ENCODE peak calls at places on chromosomes 2 and 18, in five cellular contexts. N is upper lobe of right lung, Z is mucosa of descending colon, J is IMR-90, Y is RWPE2. U is an unnamed sample. For H3K4me1, the result is how much of the 10 kb centered on the place peaks cover.

GRCh38 chr2:191169456-191170300 is 18.9 kb upstream of the STAT4 start:
- ATAC-seq in N (no peak), J (no peak), Y (peak), Z (peak), U (no peak)

GRCh38 chr2:200850512-200851256 is 13.8 kb downstream of the CLK1 start:
- ATAC-seq in Z (no peak), J (no peak), N (no peak), Y (no peak), U (no peak)

GRCh38 chr2:190722825-190723224 is 73.9 kb downstream of the NAB1 start:
- ATAC-seq in J (no peak), Z (no peak), N (no peak), Y (peak), U (no peak)

GRCh38 chr2:68769586-68770270 is 35.1 kb downstream of the ARHGAP25 start:
- ATAC-seq in Z (no peak), Y (no peak), J (no peak), N (no peak), U (no peak)

GRCh38 chr18:21056545-21056944 is 55.1 kb downstream of the ROCK1 start:
- ATAC-seq in N (no peak), J (no peak), Y (no peak), Z (no peak), U (no peak)

GRCh38 chr18:30828700-30829099 is 213.8 kb downstream of the DSC3 start:
- ATAC-seq in N (no peak), Y (peak), J (no peak), Z (no peak), U (no peak)

GRCh38 chr2:17821080-17821479 is 4.8 kb downstream of the MSGN1 start:
- ATAC-seq in N (no peak), Y (no peak), J (no peak), Z (no peak), U (no peak)

GRCh38 chr2:174013310-174013751 is 48.2 kb upstream of the SP3 start:
- ATAC-seq in Z (peak), J (peak), N (peak), Y (no peak), U (peak)

GRCh38 chr18:23629444-23629946 is 33.2 kb downstream of the ANKRD29 start:
- ATAC-seq in Z (peak), N (peak), Y (no peak), J (no peak), U (no peak)

GRCh38 chr2:26067980-26068507 is 34.2 kb downstream of the RAB10 start:
- ATAC-seq in J (no peak), N (no peak), Z (no peak), Y (no peak), U (no peak)

GRCh38 chr2:105607920-105608504 is 136.7 kb upstream of the NCK2 start:
- ATAC-seq in J (no peak), N (no peak), Y (no peak), Z (no peak), U (no peak)

GRCh38 chr2:233365861-233366520 is 11.7 kb downstream of the DGKD start:
- ATAC-seq in J (no peak), Y (no peak), N (no peak), Z (no peak), U (no peak)

GRCh38 chr2:143140864-143141637 is 11.8 kb downstream of the ARHGAP15 start:
- ATAC-seq in Y (no peak), Z (peak), J (no peak), N (peak), U (no peak)

GRCh38 chr18:75167759-75168211 is 41.2 kb downstream of the PTGR3 start:
- ATAC-seq in J (peak), Y (peak), Z (no peak), N (peak), U (peak)

GRCh38 chr18:22171263-22171838 is 2.0 kb downstream of the GATA6 start:
- ATAC-seq in N (no peak), Z (no peak), J (no peak), Y (no peak), U (no peak)

GRCh38 chr2:71254078-71254477 is 27.2 kb upstream of the PAIP2B start:
- ATAC-seq in Z (no peak), Y (no peak), J (no peak), N (no peak), U (no peak)

GRCh38 chr18:657311-657997 is at the start of gene TYMS:
- ATAC-seq in Z (peak), N (peak), J (peak), Y (peak), U (peak)
- H3K4me3 ChIP-seq in Z (peak), N (peak), J (peak), Y (peak), U (peak)

GRCh38 chr2:39435974-39436591 is 1.0 kb downstream of the MAP4K3 start:
- ATAC-seq in Y (no peak), J (peak), Z (no peak), N (no peak), U (peak)
- TF ChIP-seq CTCF in Y (no peak), J (no peak), Z (no peak), N (no peak), U (no peak)

GRCh38 chr18:9113468-9114149 is 11.1 kb downstream of the NDUFV2 start:
- ATAC-seq in J (no peak), N (no peak), Y (no peak), Z (no peak), U (no peak)
- H3K4me1 ChIP-seq in J (under half), N (half or more), Y (under half), Z (under half), U (under half)

GRCh38 chr2:54581326-54582039 is 125.4 kb downstream of the SPTBN1 start:
- ATAC-seq in Y (no peak), Z (no peak), J (no peak), N (no peak), U (no peak)
- H3K4me3 ChIP-seq in Y (no peak), Z (no peak), J (no peak), N (no peak), U (no peak)